ENCODE peak calls at places on chromosomes 4 and X, in four cellular contexts. E is mesendoderm, B is IMR-90, Z is mesenchymal stem cell. K is an unnamed sample.

GRCh38 chr4:153497091-153497531 is 31.0 kb downstream of the TMEM131L start:
- DNase-seq in B (peak; percentile 70), E (peak; percentile 80), Z (no peak), K (no peak)

GRCh38 chr4:121041307-121042090 is 30.8 kb downstream of the NDNF start:
- DNase-seq in B (no peak), E (peak; percentile 72), Z (no peak), K (no peak)

GRCh38 chr4:118351851-118352827 is 664 bp downstream of the PRSS12 start:
- DNase-seq in Z (peak; percentile 47), B (peak; percentile 59), E (peak; percentile 72), K (peak; percentile 57)

GRCh38 chrX:153312842-153313241 is 8.7 kb downstream of the PNMA6F start:
- DNase-seq in Z (no peak), B (no peak), E (no peak), K (no peak)

GRCh38 chrX:314781-315595 is 3.6 kb downstream of the GTPBP6 start:
- DNase-seq in Z (no peak), B (no peak), E (no peak), K (no peak)

GRCh38 chrX:120790118-120790517 is 85.5 kb downstream of the CT47B1 start:
- DNase-seq in E (peak; percentile 63), Z (peak; percentile 51), B (peak; percentile 71), K (peak; percentile 27)

GRCh38 chrX:34778961-34779360 is 121.9 kb upstream of the TMEM47 start:
- DNase-seq in E (no peak), B (peak; percentile 86), Z (peak; percentile 74), K (no peak)

GRCh38 chr4:88818650-88819470 is 121.2 kb upstream of the NAP1L5 start:
- DNase-seq in B (peak; percentile 59), E (peak; percentile 70), Z (peak; percentile 58), K (peak; percentile 49)

GRCh38 chr4:7769936-7770674 is 169.6 kb downstream of the AFAP1 start:
- DNase-seq in E (peak; percentile 49), B (peak; percentile 25), Z (no peak), K (no peak)

GRCh38 chr4:76755756-76756155 is 142.2 kb downstream of the SOWAHB start:
- DNase-seq in E (no peak), B (no peak), Z (no peak), K (no peak)

GRCh38 chrX:3184176-3184930 is 143.1 kb downstream of the ARSF start:
- DNase-seq in E (no peak), Z (peak; percentile 97), B (peak; percentile 94), K (no peak)

GRCh38 chr4:161247831-161248230 is 916.0 kb downstream of the FSTL5 start:
- DNase-seq in B (no peak), Z (peak; percentile 5), E (no peak), K (no peak)

GRCh38 chr4:134201216-134202098 is at the start of gene PABPC4L:
- DNase-seq in E (peak; percentile 90), B (peak; percentile 24), Z (peak; percentile 56), K (peak; percentile 62)

GRCh38 chr4:123043013-123043412 is 120.6 kb upstream of the NUDT6 start:
- DNase-seq in Z (peak; percentile 18), E (peak; percentile 11), B (no peak), K (no peak)

GRCh38 chrX:105471597-105471996 is 251.1 kb upstream of the TEX13A start:
- DNase-seq in B (no peak), E (no peak), Z (no peak), K (no peak)

GRCh38 chrX:13750204-13750603 is 15.7 kb downstream of the OFD1 start:
- DNase-seq in Z (peak; percentile 45), B (peak; percentile 48), E (peak; percentile 55), K (no peak)

GRCh38 chr4:129900430-129900953 is 804.5 kb downstream of the C4orf33 start:
- DNase-seq in B (no peak), Z (no peak), E (no peak), K (no peak)

GRCh38 chr4:153341575-153342090 is 2.9 kb upstream of the MND1 start:
- DNase-seq in B (peak; percentile 64), Z (peak; percentile 39), E (peak; percentile 11), K (no peak)

GRCh38 chr4:166277851-166278250 is 404.8 kb downstream of the TLL1 start:
- DNase-seq in B (no peak), Z (no peak), E (no peak), K (no peak)

GRCh38 chr4:156888762-156889161 is 82.8 kb downstream of the PDGFC start:
- DNase-seq in B (peak; percentile 77), Z (peak; percentile 65), E (no peak), K (no peak)

GRCh38 chr4:38621004-38621684 is 42.9 kb upstream of the KLF3 start:
- DNase-seq in B (peak; percentile 87), Z (peak; percentile 84), E (no peak), K (no peak)

GRCh38 chr4:184843984-184844554 is 18.3 kb upstream of the ACSL1 start:
- DNase-seq in Z (no peak), B (no peak), E (no peak), K (no peak)

GRCh38 chr4:118682928-118683327 is 2.3 kb upstream of the METTL14 start:
- DNase-seq in Z (peak; percentile 31), B (peak; percentile 41), E (peak; percentile 48), K (no peak)

GRCh38 chr4:22491939-22492338 is 23.9 kb downstream of the ADGRA3 start:
- DNase-seq in B (no peak), Z (no peak), E (peak; percentile 50), K (no peak)

GRCh38 chrX:21837056-21837455 is 2.4 kb upstream of the MBTPS2 start:
- DNase-seq in E (no peak), Z (no peak), B (no peak), K (no peak)

GRCh38 chr4:8819019-8819418 is 52.6 kb downstream of the HMX1 start:
- DNase-seq in B (no peak), Z (no peak), E (no peak), K (no peak)

GRCh38 chr4:183299464-183299863 is 20.6 kb downstream of the CLDN22 start:
- DNase-seq in Z (no peak), E (no peak), B (no peak), K (no peak)

GRCh38 chr4:92305878-92306520 is 2.2 kb downstream of the GRID2 start:
- DNase-seq in E (peak; percentile 26), Z (peak; percentile 6), B (no peak), K (no peak)

DNA sequence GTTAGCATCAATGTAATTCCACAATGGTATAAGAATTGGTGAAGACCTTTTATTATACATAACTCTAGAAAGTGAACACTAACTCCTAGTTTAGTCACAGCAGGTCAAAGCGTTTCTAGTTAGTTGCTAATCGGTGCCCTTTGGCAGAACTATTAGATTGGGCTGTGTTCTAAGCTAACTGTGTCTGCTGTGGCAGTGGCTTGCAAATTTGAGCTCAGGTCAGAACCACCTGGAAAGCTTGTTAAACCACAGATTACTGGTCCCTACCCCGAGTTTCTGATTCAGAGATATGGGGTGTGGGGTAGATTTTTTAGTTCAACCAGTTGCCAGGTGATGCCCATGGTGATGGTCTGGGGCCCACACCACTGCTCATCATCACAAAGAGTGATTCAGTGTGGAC is 332.1 kb downstream of the UNC5C start:
- DNase-seq in E (no peak), B (no peak), Z (no peak), K (no peak)
- H2BK120ac ChIP-seq in E (no peak overlapping the region), B (no peak overlapping the region), Z (no peak overlapping the region), K (no peak overlapping the region)

GRCh38 chrX:140151316-140151715 is 186.0 kb upstream of the CXorf66 start:
- DNase-seq in E (no peak), B (no peak), Z (no peak), K (no peak)

GRCh38 chrX:140157611-140158010 is 192.3 kb upstream of the CXorf66 start:
- DNase-seq in E (peak; percentile 45), Z (no peak), B (peak; percentile 8), K (no peak)

GRCh38 chrX:140157143-140157542 is 191.8 kb upstream of the CXorf66 start:
- DNase-seq in B (no peak), E (no peak), Z (no peak), K (no peak)
- H2BK120ac ChIP-seq in B (no peak overlapping the region), E (no peak overlapping the region), Z (no peak overlapping the region), K (no peak overlapping the region)

GRCh38 chrX:48003367-48003757 is 427 bp downstream of the ZNF182 start:
- DNase-seq in Z (no peak), E (no peak), B (no peak), K (no peak)

GRCh38 chrX:48002929-48003328 is 860 bp downstream of the ZNF182 start:
- DNase-seq in B (no peak), Z (no peak), E (no peak), K (no peak)

DNA sequence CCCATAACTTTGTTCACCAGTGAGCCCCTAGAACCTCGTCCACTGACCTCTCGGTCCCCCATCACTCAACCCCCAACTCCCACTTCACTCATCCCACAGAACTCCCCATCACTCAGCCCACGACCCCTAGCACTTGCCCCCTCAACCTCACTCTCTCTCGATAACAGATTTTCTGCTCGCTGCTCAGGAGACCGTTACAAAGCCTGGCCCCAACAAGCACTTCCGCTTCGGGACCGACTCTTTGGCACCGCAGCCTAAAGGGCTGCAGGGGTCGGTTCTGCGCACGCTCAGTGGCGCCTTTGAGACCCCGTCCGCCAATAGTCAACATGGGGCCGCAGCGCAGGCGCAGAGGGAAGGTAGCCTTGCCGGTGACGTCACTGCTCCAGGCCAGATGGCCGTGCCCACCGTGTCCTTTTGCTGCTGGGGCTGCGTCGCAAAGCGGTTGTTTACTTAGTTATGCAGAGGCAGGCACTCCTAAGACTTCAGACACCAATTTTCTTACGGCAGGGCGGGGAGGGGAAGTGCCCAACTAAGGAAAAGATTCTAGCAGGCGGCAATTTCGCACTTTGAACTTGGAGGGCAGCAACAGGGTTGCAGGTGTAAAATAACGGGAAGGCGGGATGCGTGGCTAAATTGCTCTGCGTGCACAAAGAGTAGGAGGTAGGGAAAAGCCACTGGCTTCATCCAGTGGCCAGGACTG is at the start of gene ZNF182:
- DNase-seq in Z (peak; percentile 88), E (peak; percentile 95), B (peak; percentile 83), K (peak; percentile 93)
- H2BK120ac ChIP-seq in Z (peak within 1 kb of the TSS; percentile 79), E (no peak within 1 kb of the TSS), B (peak within 1 kb of the TSS; percentile 33), K (no peak within 1 kb of the TSS)

DNA sequence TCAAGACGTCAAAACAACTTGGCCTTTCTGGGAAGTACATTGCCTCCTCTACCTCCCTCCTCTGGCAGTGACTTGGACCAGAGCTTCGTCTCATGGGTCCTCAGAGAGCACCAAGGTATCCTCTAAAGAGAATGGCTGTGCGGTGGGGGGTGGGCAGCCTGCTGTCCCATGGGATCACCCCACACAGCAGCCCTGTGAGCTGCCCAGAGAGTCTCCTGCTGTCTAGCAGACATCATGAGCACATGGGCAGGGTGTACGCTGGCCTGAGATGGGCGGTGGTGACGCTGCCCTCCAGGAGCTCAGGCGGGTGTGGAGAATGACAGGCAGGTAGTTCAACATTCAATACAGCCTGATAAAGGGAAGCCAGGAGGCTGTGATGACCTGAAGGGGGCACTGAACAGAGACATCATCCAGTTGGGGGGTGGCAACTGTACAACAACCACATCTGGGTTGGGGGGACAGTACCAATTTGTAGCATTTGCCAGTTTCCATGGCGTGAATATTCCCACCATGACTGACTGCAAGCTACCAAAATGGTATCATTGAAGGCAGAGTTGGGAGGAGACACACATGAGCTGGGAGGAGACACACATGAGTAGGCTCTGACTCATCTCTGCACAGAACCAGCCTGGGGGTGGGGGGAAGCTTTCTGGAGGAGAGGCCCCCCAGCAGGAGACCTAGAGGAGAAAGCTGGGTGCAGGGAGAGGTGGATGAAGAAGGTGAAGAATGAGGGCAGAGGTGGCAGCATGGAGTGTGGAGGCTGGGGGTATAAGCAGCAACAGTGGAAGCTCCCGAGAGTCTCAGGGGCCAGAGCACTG is 35.9 kb downstream of the C4orf50 start:
- DNase-seq in B (no peak), E (no peak), Z (no peak), K (peak; percentile 21)
- H2BK120ac ChIP-seq in B (no peak overlapping the region), E (no peak overlapping the region), Z (no peak overlapping the region), K (no peak overlapping the region)

GRCh38 chrX:48597353-48598264 is at the start of gene WDR13:
- DNase-seq in E (peak; percentile 94), Z (peak; percentile 95), B (peak; percentile 93), K (peak; percentile 92)
- H2BK120ac ChIP-seq in E (no peak within 1 kb of the TSS), Z (peak within 1 kb of the TSS; percentile 89), B (peak within 1 kb of the TSS; percentile 91), K (no peak within 1 kb of the TSS)

GRCh38 chrX:106931831-106932491 is 11.8 kb downstream of the CLDN2 start:
- DNase-seq in E (no peak), B (peak; percentile 33), Z (peak; percentile 58), K (no peak)
- H2BK120ac ChIP-seq in E (no peak overlapping the region), B (peak overlapping the region; percentile 16), Z (no peak overlapping the region), K (no peak overlapping the region)

K was measured in H9.